ENCODE peak calls at places on chromosomes 11 and 22, in five cellular contexts. O is psoas muscle, N is HCT116, C is transverse colon, M is cardiac muscle cell. B is an unnamed sample.

GRCh38 chr11:130400793-130401483 is 27.5 kb downstream of the ADAMTS8 start:
- DNase-seq in O (no peak), N (no peak), C (no peak), M (peak; percentile 79), B (no peak)

GRCh38 chr11:63920870-63921417 is 4.0 kb upstream of the RCOR2 start:
- DNase-seq in O (peak; percentile 31), N (no peak), C (peak; percentile 28), M (no peak), B (no peak)

GRCh38 chr22:40484906-40485660 is 114.7 kb downstream of the SGSM3 start:
- DNase-seq in O (no peak), N (no peak), C (no peak), M (peak; percentile 58), B (no peak)

GRCh38 chr11:16361108-16361869 is 4.9 kb upstream of the SOX6 start:
- DNase-seq in O (no peak), N (no peak), C (no peak), M (no peak), B (no peak)

GRCh38 chr22:19576460-19577421 is 52.5 kb upstream of the CLDN5 start:
- DNase-seq in O (no peak), N (no peak), C (no peak), M (peak; percentile 75), B (no peak)

GRCh38 chr11:69013009-69013951 is at the start of gene MRGPRF:
- DNase-seq in O (peak; percentile 94), N (no peak), C (peak; percentile 87), M (peak; percentile 74), B (no peak)

GRCh38 chr11:26234451-26234850 is 97.5 kb upstream of the ANO3 start:
- DNase-seq in O (no peak), N (no peak), C (no peak), M (no peak), B (no peak)

GRCh38 chr11:131353761-131354160 is 16.7 kb upstream of the NTM start:
- DNase-seq in O (no peak), N (no peak), C (no peak), M (no peak), B (no peak)

GRCh38 chr22:17131686-17132085 is 10.5 kb upstream of the TMEM121B start:
- DNase-seq in O (no peak), N (no peak), C (no peak), M (no peak), B (no peak)

GRCh38 chr11:64353761-64354506 is 5.0 kb upstream of the RPS6KA4 start:
- DNase-seq in O (no peak), N (no peak), C (no peak), M (no peak), B (peak; percentile 62)

GRCh38 chr11:85316967-85317366 is 310.2 kb downstream of the DLG2 start:
- DNase-seq in O (no peak), N (no peak), C (no peak), M (no peak), B (no peak)

GRCh38 chr22:28819253-28820096 is 19.1 kb upstream of the XBP1 start:
- DNase-seq in O (no peak), N (no peak), C (peak; percentile 69), M (no peak), B (no peak)

GRCh38 chr22:19663286-19663815 is 51.0 kb upstream of the SEPTIN5 start:
- DNase-seq in O (peak; percentile 54), N (no peak), C (peak; percentile 43), M (peak; percentile 91), B (no peak)

GRCh38 chr11:134412508-134413333 is 679 bp upstream of the B3GAT1 start:
- DNase-seq in O (no peak), N (no peak), C (peak; percentile 12), M (peak; percentile 20), B (no peak)

GRCh38 chr11:122050021-122050710 is 65.8 kb downstream of the BLID start:
- DNase-seq in O (no peak), N (no peak), C (no peak), M (no peak), B (no peak)

GRCh38 chr22:30017375-30017774 is 62.9 kb upstream of the HORMAD2 start:
- DNase-seq in O (no peak), N (no peak), C (no peak), M (no peak), B (no peak)

GRCh38 chr11:126514061-126514713 is 158.7 kb downstream of the ST3GAL4 start:
- DNase-seq in O (no peak), N (no peak), C (no peak), M (peak; percentile 17), B (no peak)

GRCh38 chr22:27412866-27413445 is 388.6 kb downstream of the MN1 start:
- DNase-seq in O (no peak), N (no peak), C (no peak), M (no peak), B (no peak)

GRCh38 chr11:124950606-124951330 is 3.2 kb upstream of the CCDC15 start:
- DNase-seq in O (no peak), N (no peak), C (no peak), M (no peak), B (no peak)

GRCh38 chr11:111978028-111978771 is 41.1 kb downstream of the DIXDC1 start:
- DNase-seq in O (peak; percentile 35), N (no peak), C (peak; percentile 37), M (peak; percentile 81), B (no peak)

GRCh38 chr11:107691003-107691402 is 20.9 kb downstream of the SLN start:
- DNase-seq in O (no peak), N (no peak), C (no peak), M (peak; percentile 41), B (no peak)

GRCh38 chr22:21947040-21948014 is 5.3 kb downstream of the PPM1F start:
- DNase-seq in O (no peak), N (no peak), C (no peak), M (peak; percentile 68), B (no peak)

GRCh38 chr11:115170133-115170815 is 333.9 kb downstream of the CADM1 start:
- DNase-seq in O (no peak), N (no peak), C (peak; percentile 37), M (peak; percentile 15), B (no peak)

GRCh38 chr11:101844608-101845007 is 70.2 kb upstream of the CEP126 start:
- DNase-seq in O (no peak), N (no peak), C (no peak), M (no peak), B (no peak)

GRCh38 chr11:69567951-69568808 is 72.8 kb upstream of the CCND1 start:
- DNase-seq in O (no peak), N (no peak), C (no peak), M (no peak), B (no peak)

GRCh38 chr11:61951484-61952135 is 1.5 kb downstream of the BEST1 start:
- DNase-seq in O (no peak), N (no peak), C (no peak), M (no peak), B (no peak)

GRCh38 chr11:61948505-61948904 is 1.6 kb upstream of the BEST1 start:
- DNase-seq in O (no peak), N (no peak), C (no peak), M (peak; percentile 63), B (no peak)

GRCh38 chr11:61949169-61950034 is 749 bp upstream of the BEST1 start:
- DNase-seq in O (peak; percentile 76), N (peak; percentile 81), C (peak; percentile 64), M (peak; percentile 98), B (no peak)

GRCh38 chr11:61947486-61948210 is 2.5 kb upstream of the BEST1 start:
- DNase-seq in O (peak; percentile 87), N (peak; percentile 62), C (peak; percentile 88), M (peak; percentile 97), B (no peak)

DNA sequence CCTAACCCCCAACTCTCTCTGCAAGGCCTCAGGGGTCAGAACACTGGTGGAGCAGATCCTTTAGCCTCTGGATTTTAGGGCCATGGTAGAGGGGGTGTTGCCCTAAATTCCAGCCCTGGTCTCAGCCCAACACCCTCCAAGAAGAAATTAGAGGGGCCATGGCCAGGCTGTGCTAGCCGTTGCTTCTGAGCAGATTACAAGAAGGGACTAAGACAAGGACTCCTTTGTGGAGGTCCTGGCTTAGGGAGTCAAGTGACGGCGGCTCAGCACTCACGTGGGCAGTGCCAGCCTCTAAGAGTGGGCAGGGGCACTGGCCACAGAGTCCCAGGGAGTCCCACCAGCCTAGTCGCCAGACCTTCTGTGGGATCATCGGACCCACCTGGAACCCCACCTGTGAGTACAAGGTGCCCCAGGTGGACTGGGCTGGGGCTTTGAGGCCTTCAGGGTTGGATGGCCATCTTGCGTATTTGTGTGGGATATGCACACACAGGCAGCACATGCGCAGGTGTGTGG is at the start of gene BEST1:
- DNase-seq in O (no peak), N (no peak), C (no peak), M (no peak), B (no peak)
- H3K4me1 ChIP-seq in O (peaks cover under 1% of the 10 kb centered on the region), N (peaks cover 13% of the 10 kb centered on the region), C (peaks cover 13% of the 10 kb centered on the region), M (no peaks in the 10 kb centered on the region), B (peaks cover 3% of the 10 kb centered on the region)

GRCh38 chr22:24507742-24508141 is 12.6 kb downstream of the UPB1 start:
- DNase-seq in O (no peak), N (no peak), C (no peak), M (no peak), B (no peak)
- H3K27ac ChIP-seq in O (no peak overlapping the region), N (no peak overlapping the region), C (no peak overlapping the region), M (peak overlapping the region; percentile 68), B (no peak overlapping the region)

DNA sequence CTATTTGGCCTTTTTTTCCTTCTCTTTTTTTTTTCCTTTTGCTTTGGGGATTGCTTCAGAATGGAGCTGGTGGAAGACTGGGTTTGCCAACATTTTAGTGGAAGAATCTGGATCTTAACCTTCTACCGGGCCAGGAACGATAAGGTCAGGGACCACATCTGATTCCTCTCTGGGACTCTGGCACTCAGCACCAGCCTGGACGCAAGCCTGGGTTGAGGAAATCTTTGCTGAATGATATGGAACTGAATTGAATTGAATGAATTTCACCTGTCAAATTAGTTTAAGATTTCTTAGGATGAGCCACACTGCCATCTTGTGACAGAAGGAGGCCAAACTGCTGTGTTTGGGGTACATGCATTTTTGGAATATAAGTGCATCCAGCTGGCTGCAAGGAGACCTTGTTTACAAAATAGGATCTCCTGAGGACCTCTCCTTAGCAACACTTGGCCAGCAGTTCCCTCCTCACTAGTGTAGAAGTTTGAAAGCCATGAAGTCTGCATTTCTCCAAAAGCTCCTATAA is 30.4 kb downstream of the TPBGL start:
- DNase-seq in O (no peak), N (peak; percentile 13), C (peak; percentile 6), M (no peak), B (peak; percentile 9)
- TF ChIP-seq CTCF in O (no peak), N (peak; percentile 51), C (no peak), M (peak; percentile 41), B (peak; percentile 61)

DNA sequence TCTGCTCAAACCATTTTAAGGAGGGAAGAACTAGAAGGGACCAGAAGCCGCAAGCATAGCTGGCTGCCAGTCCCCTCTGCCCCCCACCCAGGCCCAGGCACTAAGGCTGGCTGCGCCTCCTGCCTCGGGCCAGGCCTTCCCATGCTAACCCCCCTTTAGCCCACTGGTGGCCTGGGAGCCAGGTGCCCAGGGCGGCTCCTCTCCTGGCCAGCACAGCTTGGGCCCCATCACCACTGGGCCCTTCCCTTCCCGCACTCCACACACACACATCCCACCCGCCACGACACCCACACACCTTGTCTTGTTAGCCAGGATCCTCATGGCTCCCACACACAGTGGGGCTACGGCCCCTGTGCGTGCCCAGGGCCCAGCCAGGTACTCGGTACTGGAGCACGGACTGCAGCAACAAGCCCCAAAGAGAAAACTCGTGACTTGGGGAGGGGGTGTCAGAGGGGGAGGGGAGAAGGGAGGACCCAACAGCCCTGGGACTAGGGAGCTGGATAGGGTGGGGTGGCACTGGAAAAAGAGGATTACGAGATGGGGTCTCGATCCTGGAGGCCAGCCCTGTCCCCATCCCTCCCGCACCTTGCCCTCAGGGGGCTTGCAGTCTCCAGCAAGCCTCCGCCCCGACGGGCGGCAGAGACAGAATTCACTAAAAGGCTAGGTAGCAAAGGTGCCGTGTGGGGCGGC is 16.0 kb downstream of the BCL9L start:
- DNase-seq in O (no peak), N (no peak), C (no peak), M (no peak), B (peak; percentile 49)
- H3K4me1 ChIP-seq in O (peaks cover 72% of the 10 kb centered on the region), N (peaks cover 86% of the 10 kb centered on the region), C (peaks cover 79% of the 10 kb centered on the region), M (peaks cover 67% of the 10 kb centered on the region), B (peaks cover 42% of the 10 kb centered on the region)

GRCh38 chr11:78432058-78432515 is 14.5 kb upstream of the GAB2 start:
- DNase-seq in O (no peak), N (no peak), C (no peak), M (peak; percentile 51), B (no peak)
- H3K27ac ChIP-seq in O (no peak overlapping the region), N (no peak overlapping the region), C (no peak overlapping the region), M (peak overlapping the region; percentile 74), B (no peak overlapping the region)

B was measured in RWPE2.